ENCODE peak calls at places on chromosomes 11 and 22, in eight cellular contexts. V, T, U, N, Y, Q, D and M are unnamed samples.

GRCh38 chr11:134472188-134472455 is 60.1 kb upstream of the B3GAT1 start:
- DNase-seq in V (no peak), T (no peak), U (no peak), N (no peak), Y (no peak), Q (no peak), D (no peak), M (no peak)

GRCh38 chr11:116109228-116109627 is 605.0 kb upstream of the CADM1 start:
- DNase-seq in V (no peak), T (no peak), U (peak; percentile 3), N (no peak), Y (no peak), Q (no peak), D (peak; percentile 27), M (no peak)

GRCh38 chr11:85810521-85810870 is 445 bp downstream of the SYTL2 start:
- DNase-seq in V (no peak), T (peak; percentile 59), U (no peak), N (no peak), Y (no peak), Q (no peak), D (no peak), M (no peak)

GRCh38 chr11:103994111-103994510 is 42.3 kb upstream of the DDI1 start:
- DNase-seq in V (no peak), T (no peak), U (no peak), N (no peak), Y (no peak), Q (no peak), D (no peak), M (no peak)

GRCh38 chr11:117201516-117201866 is 2.3 kb downstream of the TAGLN start:
- DNase-seq in V (no peak), T (no peak), U (no peak), N (no peak), Y (no peak), Q (no peak), D (no peak), M (no peak)

GRCh38 chr22:37983860-37984791 is at the start of gene SOX10:
- DNase-seq in V (no peak), T (no peak), U (no peak), N (no peak), Y (peak; percentile 73), Q (no peak), D (no peak), M (no peak)

GRCh38 chr22:20130739-20131592 is 638 bp upstream of the ZDHHC8 start:
- DNase-seq in V (peak; percentile 92), T (peak; percentile 86), U (peak; percentile 80), N (peak; percentile 15), Y (peak; percentile 76), Q (peak; percentile 91), D (peak; percentile 68), M (peak; percentile 75)

GRCh38 chr11:64935634-64936081 is at the start of gene GPHA2:
- DNase-seq in V (no peak), T (no peak), U (no peak), N (no peak), Y (peak; percentile 45), Q (no peak), D (no peak), M (no peak)

GRCh38 chr11:119728226-119728626 is 774 bp downstream of the NECTIN1 start:
- DNase-seq in V (peak; percentile 71), T (peak; percentile 64), U (peak; percentile 13), N (no peak), Y (no peak), Q (no peak), D (no peak), M (no peak)

GRCh38 chr11:124760205-124760652 is 1.9 kb downstream of the ESAM start:
- DNase-seq in V (peak; percentile 81), T (no peak), U (no peak), N (no peak), Y (no peak), Q (peak; percentile 83), D (no peak), M (no peak)

GRCh38 chr11:612201-612960 is 3.4 kb downstream of the IRF7 start:
- DNase-seq in V (no peak), T (peak; percentile 82), U (peak; percentile 55), N (no peak), Y (peak; percentile 80), Q (peak; percentile 77), D (no peak), M (no peak)

GRCh38 chr11:61954106-61955030 is 4.2 kb downstream of the BEST1 start:
- DNase-seq in V (no peak), T (no peak), U (no peak), N (no peak), Y (no peak), Q (peak; percentile 75), D (no peak), M (no peak)

GRCh38 chr22:46229701-46230100 is 20.4 kb downstream of the CDPF1 start:
- DNase-seq in V (no peak), T (no peak), U (no peak), N (no peak), Y (no peak), Q (no peak), D (no peak), M (no peak)

GRCh38 chr11:104534268-104534667 is 364.0 kb downstream of the CASP12 start:
- DNase-seq in V (no peak), T (no peak), U (no peak), N (peak; percentile 24), Y (no peak), Q (no peak), D (peak; percentile 79), M (no peak)

GRCh38 chr22:19961201-19961580 is 19.6 kb upstream of the TXNRD2 start:
- DNase-seq in V (no peak), T (peak; percentile 35), U (no peak), N (no peak), Y (no peak), Q (no peak), D (no peak), M (no peak)

GRCh38 chr11:108906826-108907225 is 242.0 kb downstream of the DDX10 start:
- DNase-seq in V (no peak), T (no peak), U (no peak), N (no peak), Y (no peak), Q (no peak), D (no peak), M (no peak)

GRCh38 chr11:34650528-34650927 is 29.6 kb downstream of the EHF start:
- DNase-seq in V (peak; percentile 63), T (no peak), U (no peak), N (no peak), Y (no peak), Q (no peak), D (no peak), M (no peak)

GRCh38 chr22:40491990-40492631 is 121.7 kb downstream of the SGSM3 start:
- DNase-seq in V (peak; percentile 76), T (no peak), U (no peak), N (no peak), Y (no peak), Q (no peak), D (peak; percentile 23), M (no peak)

DNA sequence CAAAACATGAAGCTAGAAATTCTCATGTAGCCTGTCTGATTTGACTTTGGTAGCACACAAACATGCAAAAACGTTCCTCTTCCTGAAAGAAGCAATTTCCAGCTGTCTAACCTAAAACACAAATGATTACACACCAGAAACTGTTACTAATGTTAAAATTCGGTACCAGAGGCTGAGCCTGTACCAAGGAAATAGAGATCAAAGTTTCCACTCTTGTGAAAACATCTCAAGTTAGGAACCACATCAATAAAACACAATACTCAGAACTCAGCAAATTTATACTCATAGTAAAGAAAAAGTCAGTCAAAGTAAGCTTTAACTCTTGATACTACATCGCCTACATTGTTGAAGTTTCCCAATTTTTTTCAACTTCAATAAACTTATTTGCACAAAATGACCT is 107.8 kb downstream of the FCHSD2 start:
- DNase-seq in V (no peak), T (no peak), U (no peak), N (no peak), Y (no peak), Q (no peak), D (no peak), M (no peak)
- TF ChIP-seq CTCF in V (no peak), T (no peak), U (no peak), N (no peak), Y (no peak), Q (no peak), D (no peak), M (no peak)

GRCh38 chr11:16923987-16924386 is 90.2 kb downstream of the PLEKHA7 start:
- DNase-seq in V (peak; percentile 53), T (peak; percentile 65), U (peak; percentile 60), N (no peak), Y (no peak), Q (no peak), D (no peak), M (no peak)
- TF ChIP-seq CTCF in V (no peak), T (no peak), U (no peak), N (no peak), Y (no peak), Q (no peak), D (no peak), M (no peak)

GRCh38 chr11:48020092-48020755 is 39.9 kb downstream of the PTPRJ start:
- DNase-seq in V (peak; percentile 43), T (no peak), U (no peak), N (no peak), Y (no peak), Q (no peak), D (no peak), M (no peak)
- TF ChIP-seq CTCF in V (no peak), T (no peak), U (no peak), N (no peak), Y (no peak), Q (no peak), D (no peak), M (no peak)

GRCh38 chr22:18071968-18072310 is 5.9 kb upstream of the PEX26 start:
- DNase-seq in V (no peak), T (no peak), U (no peak), N (no peak), Y (no peak), Q (no peak), D (no peak), M (no peak)

GRCh38 chr22:18068381-18068988 is 9.3 kb upstream of the PEX26 start:
- DNase-seq in V (no peak), T (no peak), U (no peak), N (no peak), Y (no peak), Q (no peak), D (no peak), M (no peak)

GRCh38 chr22:18070041-18070440 is 7.7 kb upstream of the PEX26 start:
- DNase-seq in V (no peak), T (no peak), U (no peak), N (no peak), Y (no peak), Q (no peak), D (no peak), M (no peak)

GRCh38 chr22:18068991-18069390 is 8.8 kb upstream of the PEX26 start:
- DNase-seq in V (no peak), T (no peak), U (no peak), N (no peak), Y (no peak), Q (no peak), D (no peak), M (no peak)

DNA sequence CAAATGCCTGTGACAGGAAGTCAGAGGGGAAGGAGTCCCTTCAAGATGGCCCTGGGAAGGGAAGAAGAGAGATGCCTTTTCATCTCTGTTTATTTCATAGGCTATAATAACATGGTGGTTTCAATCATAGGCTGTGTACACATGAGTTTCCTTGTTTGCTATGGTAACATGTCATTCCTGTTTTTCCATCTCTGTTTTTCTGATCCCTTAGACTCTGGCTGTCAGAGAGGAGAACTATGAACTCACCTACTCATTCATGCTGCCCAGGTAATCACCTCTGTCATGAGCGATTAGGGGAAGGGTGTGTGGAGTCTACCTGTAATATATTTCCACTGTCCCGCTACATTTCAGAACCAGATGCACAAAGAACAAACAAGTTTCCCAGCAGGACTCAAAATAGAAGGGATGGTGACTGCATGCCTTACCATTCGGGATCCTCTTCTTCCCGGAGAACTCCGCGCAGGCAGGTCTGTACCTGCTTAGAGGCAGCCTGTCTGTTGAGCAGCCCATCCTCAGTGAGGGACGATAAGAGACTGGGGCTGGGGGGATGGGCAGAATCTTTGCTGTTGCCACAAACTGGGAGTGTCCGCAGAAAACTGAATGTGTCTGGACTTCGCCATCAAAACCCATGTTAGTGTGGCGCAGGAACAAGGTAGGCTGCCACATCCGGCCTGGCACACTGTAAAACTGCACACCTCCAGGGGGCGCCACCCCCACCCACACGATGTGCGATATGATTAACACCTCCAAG is 7.1 kb upstream of the PEX26 start:
- DNase-seq in V (no peak), T (peak; percentile 59), U (no peak), N (no peak), Y (no peak), Q (no peak), D (no peak), M (no peak)
- TF ChIP-seq CTCF in V (peak; percentile 42), T (no peak), U (no peak), N (peak; percentile 30), Y (peak; percentile 41), Q (peak; percentile 32), D (peak; percentile 45), M (peak; percentile 55)